ENCODE peak calls at places on chromosomes 4 and X, in nine cellular contexts. W is GM19239; T is A172; I is GM12892; P is iPS-NIHi11; E is activated T-cell treated with anti-CD3 and anti-CD28 coated beads, Interleukin-2, amount 50 U/mL, for 72 hours; J is cardiac muscle cell; H is pancreas; S is stimulated activated CD4-positive, alpha-beta T cell treated with anti-CD3 and anti-CD28 coated beads, TNF-alpha, amount 100 ng/mL, for 4 hours. D is an unnamed sample.

GRCh38 chr4:7166286-7166685 is 26.1 kb upstream of the SORCS2 start:
- DNase-seq in W (no peak), T (no peak), I (no peak), P (no peak), E (no peak), J (no peak), H (no peak), S (no peak), D (no peak)

GRCh38 chrX:152639426-152639825 is 1.7 kb downstream of the GABRQ start:
- DNase-seq in W (no peak), T (no peak), I (no peak), P (no peak), E (no peak), J (no peak), H (no peak), S (no peak), D (no peak)

GRCh38 chr4:105022811-105023667 is 123.6 kb upstream of the TET2 start:
- DNase-seq in W (no peak), T (peak), I (no peak), P (no peak), E (no peak), J (peak), H (no peak), S (no peak), D (no peak)

GRCh38 chr4:148926861-148927260 is 484.6 kb upstream of the NR3C2 start:
- DNase-seq in W (no peak), T (peak), I (no peak), P (no peak), E (no peak), J (peak), H (peak), S (no peak), D (no peak)

GRCh38 chr4:69773443-69773842 is 13.0 kb upstream of the SULT1B1 start:
- DNase-seq in W (no peak), T (peak), I (no peak), P (no peak), E (no peak), J (peak), H (no peak), S (no peak), D (no peak)

GRCh38 chr4:54065282-54066087 is 1.1 kb upstream of the CHIC2 start:
- DNase-seq in W (no peak), T (no peak), I (no peak), P (no peak), E (no peak), J (peak), H (no peak), S (no peak), D (no peak)

GRCh38 chr4:56531823-56532222 is 26.2 kb downstream of the ARL9 start:
- DNase-seq in W (no peak), T (no peak), I (no peak), P (no peak), E (no peak), J (peak), H (no peak), S (no peak), D (no peak)

GRCh38 chrX:15849555-15849954 is 5.1 kb downstream of the AP1S2 start:
- DNase-seq in W (no peak), T (peak), I (no peak), P (no peak), E (no peak), J (peak), H (no peak), S (no peak), D (no peak)

GRCh38 chr4:98092833-98093439 is 50.3 kb downstream of the STPG2 start:
- DNase-seq in W (no peak), T (peak), I (no peak), P (no peak), E (no peak), J (peak), H (no peak), S (no peak), D (no peak)

GRCh38 chrX:93673056-93673868 is at the start of gene NAP1L3:
- DNase-seq in W (no peak), T (peak), I (no peak), P (peak), E (peak), J (peak), H (peak), S (peak), D (peak)

GRCh38 chr4:186534056-186534455 is 21.3 kb downstream of the MTNR1A start:
- DNase-seq in W (no peak), T (no peak), I (no peak), P (no peak), E (no peak), J (no peak), H (no peak), S (no peak), D (no peak)

GRCh38 chr4:23782778-23783455 is 106.9 kb downstream of the PPARGC1A start:
- DNase-seq in W (no peak), T (no peak), I (no peak), P (peak), E (no peak), J (no peak), H (no peak), S (no peak), D (no peak)

GRCh38 chrX:126064901-126065541 is 101.1 kb downstream of the DCAF12L2 start:
- DNase-seq in W (no peak), T (no peak), I (no peak), P (no peak), E (no peak), J (no peak), H (peak), S (no peak), D (no peak)

GRCh38 chr4:186936496-186937375 is 213.1 kb upstream of the FAT1 start:
- DNase-seq in W (no peak), T (peak), I (no peak), P (no peak), E (no peak), J (peak), H (no peak), S (no peak), D (no peak)

GRCh38 chr4:4791299-4791798 is 68.1 kb upstream of the MSX1 start:
- DNase-seq in W (no peak), T (no peak), I (no peak), P (peak), E (no peak), J (no peak), H (no peak), S (no peak), D (no peak)

GRCh38 chrX:70338290-70338689 is 48.4 kb downstream of the KIF4A start:
- DNase-seq in W (no peak), T (no peak), I (no peak), P (no peak), E (no peak), J (peak), H (no peak), S (no peak), D (no peak)

GRCh38 chrX:108270280-108270679 is 167.9 kb downstream of the COL4A6 start:
- DNase-seq in W (no peak), T (no peak), I (no peak), P (peak), E (no peak), J (no peak), H (no peak), S (no peak), D (no peak)

GRCh38 chr4:22848332-22848731 is 155.6 kb downstream of the GBA3 start:
- DNase-seq in W (no peak), T (no peak), I (no peak), P (no peak), E (no peak), J (no peak), H (no peak), S (no peak), D (no peak)

GRCh38 chrX:103120748-103121147 is 27.8 kb upstream of the NXF3 start:
- DNase-seq in W (no peak), T (no peak), I (no peak), P (no peak), E (no peak), J (no peak), H (no peak), S (no peak), D (no peak)

GRCh38 chrX:15953801-15954200 is 99.2 kb upstream of the AP1S2 start:
- DNase-seq in W (no peak), T (no peak), I (no peak), P (no peak), E (no peak), J (no peak), H (no peak), S (no peak), D (no peak)

GRCh38 chr4:47410271-47410670 is 53.2 kb downstream of the COMMD8 start:
- DNase-seq in W (no peak), T (no peak), I (no peak), P (no peak), E (no peak), J (no peak), H (no peak), S (no peak), D (no peak)

GRCh38 chrX:123920065-123920785 is 41.3 kb upstream of the STAG2 start:
- DNase-seq in W (no peak), T (peak), I (no peak), P (no peak), E (no peak), J (peak), H (no peak), S (no peak), D (no peak)

GRCh38 chr4:40912455-40913055 is 162.8 kb downstream of the NSUN7 start:
- DNase-seq in W (no peak), T (no peak), I (no peak), P (no peak), E (no peak), J (peak), H (no peak), S (no peak), D (no peak)

GRCh38 chr4:55078987-55079386 is 46.4 kb downstream of the KDR start:
- DNase-seq in W (no peak), T (peak), I (no peak), P (no peak), E (no peak), J (peak), H (peak), S (no peak), D (no peak)

GRCh38 chrX:21645437-21646220 is 12.5 kb downstream of the KLHL34 start:
- DNase-seq in W (no peak), T (no peak), I (no peak), P (no peak), E (no peak), J (no peak), H (no peak), S (no peak), D (no peak)

GRCh38 chrX:46575991-46576392 is 2.4 kb downstream of the CHST7 start:
- DNase-seq in W (no peak), T (no peak), I (no peak), P (no peak), E (no peak), J (peak), H (no peak), S (no peak), D (no peak)

GRCh38 chr4:2742823-2743517 is 13.2 kb downstream of the TNIP2 start:
- DNase-seq in W (no peak), T (no peak), I (no peak), P (no peak), E (no peak), J (no peak), H (no peak), S (no peak), D (no peak)

GRCh38 chr4:2267841-2268240 is 5.9 kb upstream of the MXD4 start:
- DNase-seq in W (no peak), T (no peak), I (no peak), P (no peak), E (no peak), J (no peak), H (no peak), S (no peak), D (no peak)

GRCh38 chr4:61200195-61200990 is at the start of gene ADGRL3:
- DNase-seq in W (no peak), T (no peak), I (peak), P (peak), E (no peak), J (peak), H (no peak), S (no peak), D (no peak)

GRCh38 chr4:41590591-41590990 is 52.6 kb downstream of the LIMCH1 start:
- DNase-seq in W (no peak), T (peak), I (no peak), P (peak), E (no peak), J (no peak), H (no peak), S (no peak), D (no peak)

GRCh38 chr4:115433501-115433900 is 320.1 kb upstream of the NDST4 start:
- DNase-seq in W (no peak), T (peak), I (no peak), P (no peak), E (no peak), J (no peak), H (no peak), S (no peak), D (no peak)

GRCh38 chr4:101014417-101014816 is 332.9 kb downstream of the PPP3CA start:
- DNase-seq in W (peak), T (no peak), I (no peak), P (no peak), E (no peak), J (no peak), H (no peak), S (no peak), D (no peak)

GRCh38 chr4:73259552-73260140 is 1.0 kb upstream of the ANKRD17 start:
- DNase-seq in W (no peak), T (peak), I (no peak), P (no peak), E (peak), J (peak), H (no peak), S (no peak), D (no peak)

GRCh38 chrX:39473812-39474211 is 623.9 kb downstream of the BCOR start:
- DNase-seq in W (no peak), T (no peak), I (no peak), P (no peak), E (no peak), J (no peak), H (no peak), S (no peak), D (no peak)

GRCh38 chrX:119512145-119512800 is 44.0 kb downstream of the SLC25A5 start:
- DNase-seq in W (peak), T (peak), I (peak), P (peak), E (peak), J (peak), H (peak), S (no peak), D (no peak)

GRCh38 chr4:77578145-77578544 is 27.5 kb upstream of the CXCL13 start:
- DNase-seq in W (no peak), T (no peak), I (no peak), P (no peak), E (no peak), J (no peak), H (no peak), S (no peak), D (no peak)

GRCh38 chr4:154332681-154333421 is 158.7 kb downstream of the DCHS2 start:
- DNase-seq in W (peak), T (no peak), I (no peak), P (peak), E (peak), J (peak), H (peak), S (peak), D (peak)

GRCh38 chrX:104564921-104565703 is 887 bp upstream of the IL1RAPL2 start:
- DNase-seq in W (no peak), T (no peak), I (no peak), P (no peak), E (no peak), J (no peak), H (no peak), S (no peak), D (no peak)

D was measured in activated naive CD8-positive, alpha-beta T cell treated with anti-CD3 and anti-CD28 coated beads, Interleukin-2, amount 50 U/mL, for 16 hours.